ENCODE peak calls at places on chromosome 19, in five cellular contexts. H, B, Y, D and T are unnamed samples.

GRCh38 chr19:33530842-33531241 is 9.3 kb upstream of the PEPD start:
- DNase-seq in H (no peak), B (no peak), Y (no peak), D (no peak), T (no peak)

GRCh38 chr19:6241680-6242079 is 38.1 kb downstream of the MLLT1 start:
- DNase-seq in H (no peak), B (no peak), Y (peak; percentile 65), D (no peak), T (no peak)

GRCh38 chr19:39444598-39445257 is 654 bp upstream of the SUPT5H start:
- DNase-seq in H (no peak), B (no peak), Y (no peak), D (peak; percentile 44), T (no peak)

GRCh38 chr19:12544401-12544876 is 6.8 kb downstream of the ZNF564 start:
- DNase-seq in H (no peak), B (no peak), Y (no peak), D (no peak), T (peak; percentile 76)

GRCh38 chr19:30666301-30666803 is 294.2 kb downstream of the ZNF536 start:
- DNase-seq in H (peak; percentile 86), B (no peak), Y (no peak), D (peak; percentile 82), T (peak; percentile 22)

GRCh38 chr19:43412441-43412840 is 2.2 kb upstream of the TEX101 start:
- DNase-seq in H (no peak), B (no peak), Y (no peak), D (no peak), T (no peak)

GRCh38 chr19:45164577-45165335 is 4.0 kb upstream of the NKPD1 start:
- DNase-seq in H (peak; percentile 69), B (peak; percentile 86), Y (peak; percentile 85), D (peak; percentile 82), T (peak; percentile 45)

GRCh38 chr19:5281588-5281987 is 59.0 kb downstream of the PTPRS start:
- DNase-seq in H (no peak), B (no peak), Y (peak; percentile 36), D (no peak), T (no peak)

GRCh38 chr19:14112051-14112808 is 5.3 kb downstream of the PRKACA start:
- DNase-seq in H (no peak), B (no peak), Y (no peak), D (peak; percentile 34), T (no peak)

GRCh38 chr19:29285187-29285687 is 72.3 kb upstream of the UQCRFS1 start:
- DNase-seq in H (no peak), B (peak; percentile 18), Y (no peak), D (no peak), T (no peak)

GRCh38 chr19:34348899-34349487 is 16.0 kb upstream of the GPI start:
- DNase-seq in H (no peak), B (no peak), Y (no peak), D (no peak), T (no peak)

GRCh38 chr19:31223805-31224534 is 125.3 kb downstream of the TSHZ3 start:
- DNase-seq in H (no peak), B (no peak), Y (no peak), D (no peak), T (no peak)

GRCh38 chr19:15556634-15557181 is 48.4 kb downstream of the CYP4F22 start:
- DNase-seq in H (no peak), B (no peak), Y (no peak), D (no peak), T (no peak)

GRCh38 chr19:47231215-47232054 is 436 bp upstream of the BBC3 start:
- DNase-seq in H (peak; percentile 86), B (no peak), Y (peak; percentile 83), D (peak; percentile 85), T (peak; percentile 91)

GRCh38 chr19:55598719-55599467 is 424 bp downstream of the FIZ1 start:
- DNase-seq in H (peak; percentile 99), B (peak; percentile 89), Y (peak; percentile 89), D (peak; percentile 98), T (peak; percentile 96)

GRCh38 chr19:48196321-48196761 is 25.9 kb downstream of the ZSWIM9 start:
- DNase-seq in H (no peak), B (no peak), Y (peak; percentile 14), D (peak; percentile 10), T (no peak)

GRCh38 chr19:13838071-13838942 is 38.6 kb upstream of the NANOS3 start:
- DNase-seq in H (no peak), B (no peak), Y (no peak), D (no peak), T (no peak)

GRCh38 chr19:12796146-12797071 is 5.1 kb downstream of the JUNB start:
- DNase-seq in H (peak; percentile 81), B (no peak), Y (peak; percentile 61), D (peak; percentile 96), T (peak; percentile 80)

GRCh38 chr19:46384396-46384795 is 29.0 kb downstream of the CCDC8 start:
- DNase-seq in H (no peak), B (no peak), Y (no peak), D (no peak), T (no peak)

GRCh38 chr19:6020972-6021805 is 43.2 kb upstream of the RANBP3 start:
- DNase-seq in H (no peak), B (no peak), Y (no peak), D (no peak), T (no peak)

GRCh38 chr19:39828634-39829032 is 5.3 kb downstream of the DYRK1B start:
- DNase-seq in H (no peak), B (no peak), Y (no peak), D (no peak), T (no peak)

GRCh38 chr19:51891193-51891747 is 3.5 kb upstream of the ZNF577 start:
- DNase-seq in H (no peak), B (no peak), Y (no peak), D (peak; percentile 49), T (no peak)

GRCh38 chr19:33459220-33459619 is 62.4 kb downstream of the PEPD start:
- DNase-seq in H (no peak), B (no peak), Y (no peak), D (no peak), T (no peak)

GRCh38 chr19:3084943-3085342 is 9.2 kb upstream of the GNA11 start:
- DNase-seq in H (no peak), B (no peak), Y (no peak), D (no peak), T (no peak)
- TF ChIP-seq POLR2AphosphoS5 in H (no peak), B (no peak), Y (no peak), D (no peak), T (no peak)

GRCh38 chr19:18387395-18387794 is 1.4 kb downstream of the GDF15 start:
- DNase-seq in H (no peak), B (no peak), Y (no peak), D (no peak), T (no peak)
- TF ChIP-seq POLR2AphosphoS5 in H (no peak), B (no peak), Y (no peak), D (no peak), T (no peak)

GRCh38 chr19:35399948-35400772 is 29.3 kb downstream of the GPR42 start:
- DNase-seq in H (no peak), B (no peak), Y (no peak), D (no peak), T (no peak)
- TF ChIP-seq POLR2AphosphoS5 in H (no peak), B (no peak), Y (no peak), D (no peak), T (no peak)

DNA sequence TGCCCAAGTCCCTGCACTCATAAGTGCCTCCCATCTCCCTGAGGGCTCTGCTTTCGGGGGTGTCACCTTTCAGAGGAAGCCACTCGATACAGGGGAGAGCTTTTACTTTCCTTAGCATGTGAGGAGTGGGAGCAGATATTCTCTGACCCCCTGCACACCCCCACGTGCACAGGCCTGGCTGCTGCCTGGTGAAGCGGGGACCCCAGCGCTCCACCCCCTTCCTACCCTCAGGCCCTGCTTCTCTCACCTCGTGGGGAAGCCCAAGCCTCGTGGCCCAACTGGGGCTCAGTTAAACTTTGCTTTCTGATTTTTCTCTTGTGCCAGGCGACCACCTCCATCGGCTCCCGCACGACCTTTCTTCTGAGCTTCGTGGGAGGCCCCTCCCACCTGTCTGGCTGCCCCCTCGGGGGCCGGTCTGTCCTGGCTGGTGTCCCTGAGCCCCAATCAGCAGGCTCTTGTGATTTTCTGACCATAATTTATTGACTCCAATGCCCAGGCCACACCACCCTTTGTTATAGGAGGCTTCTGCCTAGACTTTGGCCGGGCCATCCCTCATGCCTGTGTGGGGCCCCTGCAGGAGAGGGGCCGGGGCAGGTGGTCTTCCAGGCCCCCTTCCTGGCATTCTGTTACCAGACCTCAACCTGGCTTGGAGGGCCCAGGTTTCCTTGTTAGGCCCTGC is 3.9 kb downstream of the TMED1 start:
- DNase-seq in H (no peak), B (no peak), Y (no peak), D (no peak), T (no peak)
- TF ChIP-seq POLR2AphosphoS5 in H (no peak), B (no peak), Y (no peak), D (no peak), T (no peak)

GRCh38 chr19:11448410-11448809 is 13.0 kb downstream of the PRKCSH start:
- DNase-seq in H (no peak), B (no peak), Y (no peak), D (no peak), T (no peak)

GRCh38 chr19:11446271-11446651 is 10.8 kb downstream of the PRKCSH start:
- DNase-seq in H (peak; percentile 48), B (no peak), Y (no peak), D (no peak), T (no peak)

GRCh38 chr19:11445141-11445540 is 9.7 kb downstream of the PRKCSH start:
- DNase-seq in H (no peak), B (no peak), Y (no peak), D (no peak), T (no peak)

GRCh38 chr19:11447347-11448262 is 12.2 kb downstream of the PRKCSH start:
- DNase-seq in H (no peak), B (no peak), Y (no peak), D (no peak), T (no peak)

DNA sequence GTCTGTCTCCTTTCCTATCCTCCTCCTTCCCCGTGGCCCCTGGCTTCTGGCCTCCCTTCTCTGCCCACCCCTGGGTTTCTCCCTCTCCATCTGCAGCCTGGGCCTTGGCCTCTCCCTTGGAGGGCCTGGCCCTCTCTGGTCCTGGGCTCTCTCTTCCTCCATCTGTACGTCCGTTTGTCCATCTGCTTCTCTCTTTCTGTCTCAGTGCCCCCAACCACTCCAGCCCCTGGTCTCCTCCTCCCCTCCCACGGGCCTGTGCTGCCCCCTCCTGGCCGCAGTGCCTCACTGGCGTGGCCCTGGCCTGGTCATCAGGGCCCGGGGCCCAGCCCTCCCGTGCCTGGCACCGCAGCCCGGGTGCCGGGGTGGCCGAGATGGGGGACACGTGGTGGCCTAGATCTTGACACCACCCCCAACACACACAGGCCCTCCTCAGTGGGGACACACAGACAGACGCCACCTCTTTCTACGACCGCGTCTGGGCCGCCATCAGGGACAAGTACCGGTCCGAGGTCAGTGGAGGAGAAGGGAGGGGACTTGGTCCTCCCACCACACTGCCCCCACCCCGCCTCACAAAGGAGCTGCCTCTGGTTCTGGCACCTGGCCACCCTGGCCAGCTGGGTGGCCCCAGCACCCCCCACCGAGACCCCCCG is 11.3 kb downstream of the PRKCSH start:
- DNase-seq in H (peak; percentile 95), B (no peak), Y (no peak), D (peak; percentile 79), T (peak; percentile 21)
- TF ChIP-seq POLR2AphosphoS5 in H (no peak), B (no peak), Y (no peak), D (no peak), T (no peak)